ENCODE peak calls at places on chromosome 16, in eight cellular contexts. V is cardiac muscle cell; E is CD8-positive, alpha-beta memory T cell; A is left ventricle myocardium inferior; N is lower lobe of right lung; I is pancreas; L is fibroblast of lung; F is ovary. Y is an unnamed sample. For H3K4me1, the result is how much of the 10 kb centered on the place peaks cover.

GRCh38 chr16:19415461-19415860 is 2.2 kb upstream of the TMC5 start:
- DNase-seq in E (no peak), I (no peak), N (no peak), A (no peak), F (no peak), L (no peak), V (no peak), Y (no peak)

GRCh38 chr16:9091867-9092281 is 430 bp downstream of the HAPSTR1 start:
- DNase-seq in L (no peak), A (peak), I (peak), F (no peak), V (peak), N (peak), E (peak), Y (no peak)

GRCh38 chr16:82761858-82762257 is 135.1 kb downstream of the CDH13 start:
- DNase-seq in I (no peak), E (no peak), V (peak), N (no peak), F (no peak), L (peak), A (no peak), Y (no peak)

GRCh38 chr16:72291531-72291981 is 119.6 kb upstream of the PMFBP1 start:
- DNase-seq in V (no peak), A (no peak), E (no peak), F (no peak), L (peak), N (no peak), I (no peak), Y (no peak)

GRCh38 chr16:8572919-8573724 is 17.2 kb downstream of the TMEM114 start:
- DNase-seq in E (no peak), F (no peak), N (no peak), I (no peak), L (peak), V (peak), A (no peak), Y (no peak)

GRCh38 chr16:12531937-12532336 is 271.8 kb downstream of the CPPED1 start:
- DNase-seq in I (no peak), N (no peak), V (no peak), F (no peak), A (no peak), E (no peak), L (no peak), Y (no peak)

GRCh38 chr16:8796469-8797363 is 723 bp downstream of the TMEM186 start:
- DNase-seq in N (no peak), I (no peak), F (no peak), A (no peak), L (no peak), V (no peak), E (no peak), Y (no peak)

GRCh38 chr16:73531021-73531420 is 483.1 kb upstream of the ZFHX3 start:
- DNase-seq in I (no peak), V (no peak), L (no peak), A (no peak), E (no peak), N (no peak), F (no peak), Y (no peak)

GRCh38 chr16:81189100-81189664 is 49.3 kb upstream of the BCO1 start:
- DNase-seq in I (no peak), E (no peak), F (peak), L (peak), N (peak), V (peak), A (peak), Y (peak)

GRCh38 chr16:73951541-73951940 is 345.1 kb upstream of the PSMD7 start:
- DNase-seq in V (peak), A (peak), F (peak), E (no peak), N (no peak), I (no peak), L (no peak), Y (no peak)

GRCh38 chr16:57926041-57926440 is 44.9 kb downstream of the CNGB1 start:
- DNase-seq in E (no peak), N (no peak), I (no peak), A (no peak), V (no peak), F (no peak), L (no peak), Y (no peak)

GRCh38 chr16:57923418-57923817 is 47.5 kb downstream of the CNGB1 start:
- DNase-seq in I (no peak), F (no peak), A (no peak), N (no peak), L (no peak), E (no peak), V (no peak), Y (no peak)

GRCh38 chr16:57924514-57924913 is 46.4 kb downstream of the CNGB1 start:
- DNase-seq in N (no peak), L (no peak), F (no peak), I (no peak), E (no peak), A (no peak), V (no peak), Y (no peak)

GRCh38 chr16:57925310-57925709 is 45.6 kb downstream of the CNGB1 start:
- DNase-seq in V (no peak), I (no peak), A (no peak), E (no peak), N (no peak), F (no peak), L (no peak), Y (no peak)

DNA sequence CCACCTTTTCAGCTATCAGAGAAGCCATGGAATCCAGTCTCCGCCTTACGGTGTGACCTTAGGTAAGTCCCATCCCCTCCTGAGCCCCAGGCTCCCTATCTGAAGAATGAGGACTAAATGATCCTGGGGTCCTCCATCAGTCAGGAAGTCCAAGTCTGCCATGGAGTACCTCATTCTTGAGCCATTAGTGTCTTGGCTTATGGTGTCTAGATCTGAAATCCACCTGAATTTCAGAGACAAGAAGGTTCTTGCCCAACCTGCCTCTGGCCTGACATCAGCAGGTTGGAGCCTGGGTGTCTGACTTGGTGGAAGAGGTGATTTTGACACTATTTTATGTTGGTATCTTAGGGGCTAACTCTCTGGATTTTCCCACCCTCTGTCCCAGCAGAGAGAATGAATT is 47.1 kb downstream of the CNGB1 start:
- DNase-seq in I (no peak), L (no peak), N (no peak), E (no peak), F (no peak), A (no peak), V (no peak), Y (no peak)
- H3K4me1 ChIP-seq in I (under half), L (under half), N (under half), E (under half), F (under half), A (under half), V (under half), Y (under half)

GRCh38 chr16:30510392-30510938 is 15.9 kb downstream of the ZNF768 start:
- DNase-seq in L (no peak), V (no peak), F (no peak), N (no peak), A (no peak), I (no peak), E (no peak), Y (no peak)
- H3K4me1 ChIP-seq in L (under half), V (under half), F (under half), N (under half), A (under half), I (under half), E (under half), Y (under half)

DNA sequence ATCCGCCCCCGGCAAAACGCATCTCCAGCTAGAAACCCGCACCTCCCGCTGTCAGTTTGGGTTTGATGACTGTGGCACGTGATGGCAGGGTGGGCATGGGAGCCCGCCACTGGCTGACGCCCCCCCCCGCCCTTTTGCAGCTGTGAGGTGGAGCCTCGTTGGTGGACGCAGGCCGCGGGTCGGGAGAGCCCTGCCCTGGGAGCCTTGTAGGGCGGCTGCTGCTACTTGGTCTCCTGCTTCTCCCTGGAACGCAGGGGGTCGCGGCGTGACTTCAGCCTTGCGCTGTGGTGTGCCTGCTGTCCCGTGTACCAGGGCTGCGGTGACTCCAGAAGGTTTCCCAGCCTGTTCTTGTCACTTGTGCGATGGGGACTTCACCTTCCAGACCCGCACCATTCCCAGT is 28.2 kb downstream of the GSE1 start:
- DNase-seq in A (no peak), I (no peak), V (no peak), N (no peak), F (no peak), E (no peak), L (no peak), Y (no peak)
- H3K4me1 ChIP-seq in A (half or more), I (under half), V (under half), N (under half), F (under half), E (under half), L (under half), Y (half or more)

GRCh38 chr16:28162326-28162877 is 49.4 kb downstream of the XPO6 start:
- DNase-seq in N (no peak), V (no peak), L (no peak), A (no peak), E (no peak), I (no peak), F (no peak), Y (no peak)

GRCh38 chr16:28161626-28162025 is 50.1 kb downstream of the XPO6 start:
- DNase-seq in N (no peak), L (no peak), E (no peak), I (no peak), V (no peak), F (no peak), A (no peak), Y (no peak)

GRCh38 chr16:28166394-28167208 is 45.2 kb downstream of the XPO6 start:
- DNase-seq in N (no peak), F (no peak), V (no peak), I (no peak), E (no peak), L (peak), A (no peak), Y (no peak)

GRCh38 chr16:28165549-28166046 is 46.2 kb downstream of the XPO6 start:
- DNase-seq in E (no peak), V (no peak), A (no peak), F (no peak), N (no peak), I (no peak), L (no peak), Y (no peak)

DNA sequence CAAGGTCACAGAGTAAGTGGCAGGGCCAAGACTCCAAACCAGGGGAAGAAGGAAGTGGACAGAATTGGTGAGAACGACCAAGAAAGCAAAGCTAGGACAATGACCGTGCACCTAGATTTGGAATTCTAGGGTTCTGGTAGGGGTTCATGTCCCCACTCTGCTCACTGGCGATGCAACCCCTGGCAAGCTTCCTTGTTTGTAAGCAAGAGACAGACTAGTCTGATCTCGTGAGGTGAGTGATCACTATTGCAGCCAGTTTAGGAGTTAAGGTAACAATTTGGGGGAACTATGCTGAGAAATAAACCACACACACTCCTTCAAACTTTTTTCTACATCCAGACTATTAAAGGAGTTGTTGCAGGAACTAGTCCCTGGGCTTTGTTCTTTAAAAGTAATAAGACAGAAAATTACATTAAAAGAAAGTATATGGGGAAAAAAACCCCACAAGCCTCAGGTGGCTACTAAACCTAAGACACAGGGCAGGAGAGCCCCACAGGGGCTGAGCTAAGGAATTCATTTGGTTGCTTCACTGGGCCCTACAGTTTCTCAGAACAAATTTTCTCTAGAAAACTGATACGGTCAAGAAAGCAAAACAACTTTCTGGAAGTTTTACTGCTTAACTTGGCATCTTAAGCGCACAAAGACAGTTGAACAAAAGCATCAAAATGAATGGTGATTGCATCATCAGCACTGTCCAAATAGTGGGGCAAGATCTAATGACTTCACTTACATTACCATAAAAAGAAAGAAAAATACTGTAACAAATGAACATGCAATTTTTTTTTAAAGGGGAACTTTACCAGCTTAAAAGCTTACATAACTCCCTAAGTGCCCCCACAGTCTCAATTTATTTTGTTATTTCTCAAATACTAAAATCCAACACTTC is 47.8 kb downstream of the XPO6 start:
- DNase-seq in L (peak), V (no peak), A (no peak), F (no peak), E (no peak), N (peak), I (no peak), Y (no peak)
- H3K4me1 ChIP-seq in L (under half), V (under half), A (under half), F (under half), E (half or more), N (under half), I (under half), Y (under half)

GRCh38 chr16:30567991-30568638 is 3.4 kb downstream of the ZNF688 start:
- DNase-seq in L (peak), F (no peak), I (no peak), N (no peak), V (no peak), A (no peak), E (peak), Y (no peak)

GRCh38 chr16:30565526-30565925 is 6.0 kb downstream of the ZNF688 start:
- DNase-seq in V (no peak), E (no peak), A (no peak), N (no peak), F (no peak), L (no peak), I (no peak), Y (no peak)

GRCh38 chr16:30566531-30566930 is 5.0 kb downstream of the ZNF688 start:
- DNase-seq in L (no peak), I (no peak), E (no peak), V (no peak), A (no peak), F (no peak), N (no peak), Y (no peak)

GRCh38 chr16:30565984-30566383 is 5.5 kb downstream of the ZNF688 start:
- DNase-seq in I (no peak), E (no peak), F (no peak), A (no peak), V (no peak), L (no peak), N (no peak), Y (no peak)

GRCh38 chr16:30567160-30567990 is 4.1 kb downstream of the ZNF688 start:
- DNase-seq in N (no peak), V (no peak), E (peak), I (no peak), A (no peak), L (no peak), F (no peak), Y (no peak)
- H3K4me1 ChIP-seq in N (under half), V (under half), E (under half), I (under half), A (under half), L (under half), F (under half), Y (under half)

GRCh38 chr16:78982344-78982743 is 618.2 kb downstream of the MAF start:
- DNase-seq in A (no peak), L (no peak), E (no peak), I (no peak), N (no peak), V (no peak), F (no peak), Y (no peak)

GRCh38 chr16:78987676-78988075 is 612.9 kb downstream of the MAF start:
- DNase-seq in N (no peak), V (no peak), L (no peak), I (no peak), A (no peak), F (no peak), E (no peak), Y (no peak)

GRCh38 chr16:78984324-78984723 is 616.2 kb downstream of the MAF start:
- DNase-seq in I (no peak), N (no peak), A (no peak), L (no peak), V (no peak), F (no peak), E (no peak), Y (no peak)

GRCh38 chr16:78985736-78986605 is 614.6 kb downstream of the MAF start:
- DNase-seq in V (no peak), E (no peak), I (no peak), N (no peak), F (no peak), L (no peak), A (no peak), Y (no peak)

GRCh38 chr16:78984887-78985464 is 615.6 kb downstream of the MAF start:
- DNase-seq in F (no peak), L (no peak), E (no peak), V (peak), N (no peak), I (no peak), A (peak), Y (no peak)
- H3K4me1 ChIP-seq in F (under half), L (under half), E (under half), V (under half), N (under half), I (under half), A (under half), Y (under half)

GRCh38 chr16:79485020-79485419 is 115.5 kb downstream of the MAF start:
- DNase-seq in I (no peak), L (no peak), A (no peak), N (no peak), F (no peak), V (no peak), E (no peak), Y (no peak)
- H3K4me1 ChIP-seq in I (under half), L (under half), A (under half), N (under half), F (under half), V (under half), E (under half), Y (under half)

GRCh38 chr16:1474047-1474446 is 781 bp downstream of the CLCN7 start:
- DNase-seq in F (no peak), E (no peak), V (no peak), N (no peak), I (no peak), L (no peak), A (no peak), Y (no peak)
- H3K4me1 ChIP-seq in F (under half), E (under half), V (under half), N (under half), I (under half), L (under half), A (half or more), Y (under half)

GRCh38 chr16:83994087-83994486 is 26.0 kb downstream of the NECAB2 start:
- DNase-seq in F (no peak), N (peak), A (no peak), V (no peak), L (peak), I (peak), E (no peak), Y (no peak)

GRCh38 chr16:83994703-83995102 is 26.7 kb downstream of the NECAB2 start:
- DNase-seq in V (no peak), N (no peak), F (no peak), L (no peak), I (peak), A (no peak), E (no peak), Y (no peak)

GRCh38 chr16:83990492-83990891 is 22.4 kb downstream of the NECAB2 start:
- DNase-seq in A (no peak), E (no peak), N (no peak), L (no peak), F (no peak), I (peak), V (no peak), Y (no peak)

GRCh38 chr16:83992624-83993023 is 24.6 kb downstream of the NECAB2 start:
- DNase-seq in N (no peak), I (peak), A (peak), V (no peak), F (no peak), E (no peak), L (peak), Y (no peak)

GRCh38 chr16:83989300-83989699 is 21.3 kb downstream of the NECAB2 start:
- DNase-seq in A (no peak), L (no peak), E (no peak), I (peak), F (no peak), V (no peak), N (no peak), Y (no peak)
- H3K4me1 ChIP-seq in A (under half), L (under half), E (under half), I (under half), F (under half), V (under half), N (under half), Y (under half)

GRCh38 chr16:70680495-70681381 is 5.1 kb downstream of the MTSS2 start:
- DNase-seq in V (no peak), I (peak), N (no peak), E (no peak), A (peak), F (peak), L (no peak), Y (no peak)
- H3K4me1 ChIP-seq in V (under half), I (under half), N (under half), E (under half), A (half or more), F (under half), L (under half), Y (half or more)